ENCODE peak calls at places on chromosomes 3 and 15, in six cellular contexts. M is body of pancreas, B is AG04450, P is AG10803, V is HL-60, W is lower lobe of right lung. F is an unnamed sample.

GRCh38 chr3:4517643-4518042 is 24.5 kb downstream of the ITPR1 start:
- DNase-seq in M (no peak), B (no peak), P (no peak), V (no peak), W (no peak), F (no peak)

GRCh38 chr3:50269977-50270413 is 1.0 kb downstream of the SEMA3B start:
- DNase-seq in M (no peak), B (no peak), P (peak; percentile 47), V (no peak), W (no peak), F (peak; percentile 75)

GRCh38 chr3:146326875-146327543 is 76.1 kb upstream of the PLSCR4 start:
- DNase-seq in M (peak; percentile 66), B (peak; percentile 57), P (peak; percentile 76), V (no peak), W (no peak), F (peak; percentile 89)

GRCh38 chr15:34682673-34683072 is 72.1 kb downstream of the GJD2 start:
- DNase-seq in M (no peak), B (peak; percentile 8), P (peak; percentile 3), V (no peak), W (no peak), F (peak; percentile 73)

GRCh38 chr15:74655424-74655823 is 39.8 kb downstream of the CLK3 start:
- DNase-seq in M (no peak), B (no peak), P (peak; percentile 59), V (no peak), W (no peak), F (peak; percentile 21)

GRCh38 chr15:68589783-68590710 is 11.3 kb downstream of the CORO2B start:
- DNase-seq in M (no peak), B (no peak), P (no peak), V (no peak), W (no peak), F (no peak)

GRCh38 chr3:47877288-47877687 is 74.3 kb downstream of the DHX30 start:
- DNase-seq in M (no peak), B (no peak), P (no peak), V (no peak), W (no peak), F (no peak)

GRCh38 chr15:35566991-35567390 is 21.0 kb upstream of the DPH6 start:
- DNase-seq in M (no peak), B (no peak), P (no peak), V (no peak), W (no peak), F (no peak)

GRCh38 chr15:90358124-90359033 is 6.3 kb downstream of the ZNF774 start:
- DNase-seq in M (no peak), B (no peak), P (peak; percentile 54), V (no peak), W (no peak), F (peak; percentile 59)

GRCh38 chr3:132225664-132226063 is 91.5 kb upstream of the ACP3 start:
- DNase-seq in M (no peak), B (no peak), P (no peak), V (no peak), W (no peak), F (no peak)

GRCh38 chr15:48334260-48334659 is 3.0 kb downstream of the DUT start:
- DNase-seq in M (no peak), B (no peak), P (no peak), V (no peak), W (no peak), F (no peak)

GRCh38 chr3:63961891-63962290 is 49.7 kb upstream of the SCAANT1 start:
- DNase-seq in M (no peak), B (no peak), P (no peak), V (peak; percentile 41), W (no peak), F (no peak)

GRCh38 chr3:178078933-178079332 is 457.3 kb upstream of the KCNMB2 start:
- DNase-seq in M (peak; percentile 21), B (no peak), P (peak; percentile 63), V (no peak), W (no peak), F (peak; percentile 45)

GRCh38 chr3:16441306-16441898 is 72.1 kb downstream of the RFTN1 start:
- DNase-seq in M (no peak), B (no peak), P (peak; percentile 94), V (no peak), W (no peak), F (no peak)

GRCh38 chr3:49454898-49455681 is 15.0 kb upstream of the DAG1 start:
- DNase-seq in M (peak; percentile 30), B (no peak), P (no peak), V (no peak), W (no peak), F (no peak)

GRCh38 chr15:95265419-95265997 is 1034.1 kb downstream of the MCTP2 start:
- DNase-seq in M (no peak), B (no peak), P (no peak), V (no peak), W (no peak), F (no peak)

GRCh38 chr3:122977645-122978466 is 49.7 kb downstream of the SEMA5B start:
- DNase-seq in M (peak; percentile 36), B (peak; percentile 27), P (peak; percentile 46), V (no peak), W (peak; percentile 62), F (peak; percentile 67)

GRCh38 chr3:11632966-11633365 is 10.7 kb downstream of the VGLL4 start:
- DNase-seq in M (no peak), B (no peak), P (no peak), V (no peak), W (no peak), F (no peak)

GRCh38 chr3:185824051-185824466 is 783 bp downstream of the IGF2BP2 start:
- DNase-seq in M (peak; percentile 30), B (no peak), P (peak; percentile 12), V (no peak), W (peak; percentile 50), F (no peak)

GRCh38 chr3:52313774-52314188 is 2.3 kb upstream of the DNAH1 start:
- DNase-seq in M (no peak), B (no peak), P (peak; percentile 14), V (peak; percentile 56), W (peak; percentile 58), F (peak; percentile 57)

GRCh38 chr3:38021196-38021595 is 8.2 kb downstream of the PLCD1 start:
- DNase-seq in M (no peak), B (no peak), P (no peak), V (no peak), W (peak; percentile 34), F (no peak)

GRCh38 chr15:35043380-35044095 is 41.6 kb downstream of the NANOGP8 start:
- DNase-seq in M (no peak), B (no peak), P (peak; percentile 20), V (no peak), W (no peak), F (no peak)

DNA sequence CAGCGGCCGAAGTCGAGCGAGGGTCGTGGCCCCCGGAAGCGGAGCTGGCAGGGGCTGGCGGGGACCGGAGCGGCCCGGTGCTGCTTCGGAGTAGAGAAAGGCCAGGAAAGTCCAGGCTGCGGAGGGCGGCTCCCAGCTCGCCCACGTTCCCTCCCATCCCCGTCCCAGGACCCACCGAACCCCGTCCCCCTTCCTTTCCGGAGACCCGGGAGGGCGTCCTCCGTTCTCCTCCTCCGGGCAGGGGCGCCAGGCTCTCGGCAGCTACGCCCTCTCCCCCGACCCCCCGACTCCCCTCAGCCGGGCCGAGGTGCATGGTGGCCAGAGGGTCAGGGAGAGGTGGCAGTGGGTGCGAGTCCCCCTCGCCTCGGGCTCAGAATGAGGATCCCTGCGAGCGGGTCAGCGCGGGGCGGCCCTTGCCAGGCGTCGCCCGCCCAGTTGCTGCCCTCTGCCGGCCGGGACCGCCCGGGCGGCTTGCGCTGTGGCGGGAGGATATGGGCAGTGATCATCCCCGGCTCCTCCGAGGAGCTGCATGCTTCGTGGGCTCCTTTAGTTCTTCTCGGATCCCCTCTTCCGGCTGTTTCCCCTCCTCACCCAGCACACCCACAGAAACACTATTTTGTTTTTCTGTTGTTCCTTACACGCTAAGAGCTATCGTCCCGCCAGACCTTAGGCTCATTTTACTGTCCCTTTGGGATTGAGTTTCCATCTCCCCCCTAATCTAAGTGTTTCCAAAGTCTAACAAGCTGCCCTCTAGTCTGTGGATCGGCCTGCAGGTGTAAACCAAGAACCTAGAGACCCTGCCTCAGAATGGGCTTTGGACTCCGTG is 744 bp upstream of the ALDH1A2 start:
- DNase-seq in M (peak; percentile 66), B (no peak), P (peak; percentile 29), V (no peak), W (peak; percentile 81), F (peak; percentile 81)
- H3K4me3 ChIP-seq in M (peak overlapping the region; percentile 36), B (peak overlapping the region; percentile 42), P (peak overlapping the region; percentile 46), V (peak overlapping the region; percentile 45), W (peak overlapping the region; percentile 62), F (peak overlapping the region; percentile 45)

DNA sequence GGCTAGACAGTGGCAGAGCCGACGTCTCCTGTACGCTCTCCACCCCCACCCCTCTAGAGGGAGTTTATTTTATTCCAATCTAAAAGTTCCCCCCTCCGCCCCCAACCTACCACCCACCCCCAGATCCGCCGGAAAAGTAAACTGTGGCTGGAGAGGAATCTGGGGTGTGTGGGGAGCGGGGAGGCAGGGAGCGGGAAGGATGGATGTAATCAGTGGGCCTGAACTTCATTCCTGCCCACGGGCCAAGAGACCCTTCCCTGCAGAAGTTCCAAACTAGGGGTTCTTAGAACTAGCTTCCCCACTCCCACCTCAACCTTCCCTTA is 547 bp upstream of the CSRNP1 start:
- DNase-seq in M (no peak), B (no peak), P (no peak), V (no peak), W (no peak), F (no peak)
- TF ChIP-seq CTCF in M (no peak), B (peak; percentile 7), P (no peak), V (no peak), W (no peak), F (no peak)

GRCh38 chr3:197690754-197691153 is 46.0 kb downstream of the RUBCN start:
- DNase-seq in M (no peak), B (no peak), P (no peak), V (no peak), W (no peak), F (no peak)

GRCh38 chr3:197682713-197683112 is 54.0 kb downstream of the RUBCN start:
- DNase-seq in M (no peak), B (no peak), P (no peak), V (no peak), W (no peak), F (no peak)

GRCh38 chr3:197683191-197683590 is 53.5 kb downstream of the RUBCN start:
- DNase-seq in M (no peak), B (no peak), P (no peak), V (no peak), W (no peak), F (no peak)

GRCh38 chr3:197686899-197687298 is 49.8 kb downstream of the RUBCN start:
- DNase-seq in M (no peak), B (no peak), P (no peak), V (no peak), W (no peak), F (no peak)

GRCh38 chr3:197687570-197687969 is 49.1 kb downstream of the RUBCN start:
- DNase-seq in M (no peak), B (no peak), P (no peak), V (no peak), W (no peak), F (no peak)
- H3K4me3 ChIP-seq in M (no peak overlapping the region), B (no peak overlapping the region), P (no peak overlapping the region), V (no peak overlapping the region), W (no peak overlapping the region), F (no peak overlapping the region)

DNA sequence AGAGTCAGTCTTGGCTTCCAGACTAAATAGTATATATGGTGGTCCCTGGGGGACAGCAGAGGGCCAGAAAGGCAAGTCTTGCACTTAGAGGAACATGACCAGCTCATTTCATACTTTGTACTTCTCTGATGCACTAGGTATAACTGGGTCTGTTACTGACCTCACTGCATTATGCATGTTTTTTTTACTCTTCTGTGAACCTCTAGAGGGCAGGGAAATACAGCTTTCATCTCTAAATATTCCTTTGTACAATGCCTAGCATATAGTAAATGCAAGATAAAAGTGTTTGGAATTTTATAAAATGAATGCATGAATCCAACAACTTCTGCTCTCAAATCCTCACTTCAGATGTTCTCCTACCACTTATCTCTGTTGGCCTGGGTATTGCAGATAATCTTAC is 23.4 kb upstream of the ARL14 start:
- DNase-seq in M (no peak), B (no peak), P (no peak), V (no peak), W (no peak), F (peak; percentile 7)
- TF ChIP-seq CTCF in M (no peak), B (peak; percentile 22), P (no peak), V (no peak), W (no peak), F (no peak)